ENCODE peak calls at places on chromosome 22, in four cellular contexts. P, J, Z and R are unnamed samples.

GRCh38 chr22:41847300-41847699 is 14.4 kb downstream of the SREBF2 start:
- DNase-seq in P (no peak), J (no peak), Z (no peak), R (no peak)

GRCh38 chr22:50516068-50516467 is 8.0 kb downstream of the NCAPH2 start:
- DNase-seq in P (no peak), J (no peak), Z (no peak), R (no peak)

GRCh38 chr22:32808038-32808445 is 6.5 kb downstream of the TIMP3 start:
- DNase-seq in P (no peak), J (no peak), Z (no peak), R (no peak)

GRCh38 chr22:27987557-27987956 is 68.5 kb upstream of the PITPNB start:
- DNase-seq in P (no peak), J (no peak), Z (no peak), R (no peak)

GRCh38 chr22:50705219-50705691 is 32.6 kb downstream of the SHANK3 start:
- DNase-seq in P (no peak), J (no peak), Z (peak; percentile 44), R (no peak)

GRCh38 chr22:42432020-42432596 is at the start of gene NFAM1:
- DNase-seq in P (no peak), J (peak; percentile 46), Z (no peak), R (peak; percentile 45)

GRCh38 chr22:43867839-43868652 is 5.7 kb upstream of the SULT4A1 start:
- DNase-seq in P (no peak), J (peak; percentile 38), Z (peak; percentile 71), R (no peak)

GRCh38 chr22:11360632-11361031 is 4167.4 kb upstream of the OR11H1 start:
- DNase-seq in P (no peak), J (no peak), Z (no peak), R (no peak)

GRCh38 chr22:47422736-47423135 is 660.3 kb downstream of the TBC1D22A start:
- DNase-seq in P (no peak), J (no peak), Z (no peak), R (no peak)

GRCh38 chr22:27769012-27769411 is 32.5 kb downstream of the MN1 start:
- DNase-seq in P (no peak), J (no peak), Z (no peak), R (no peak)

GRCh38 chr22:47777426-47777825 is 1015.0 kb downstream of the TBC1D22A start:
- DNase-seq in P (no peak), J (no peak), Z (no peak), R (no peak)

GRCh38 chr22:43921361-43921760 is 2.2 kb upstream of the PNPLA3 start:
- DNase-seq in P (no peak), J (no peak), Z (no peak), R (no peak)

GRCh38 chr22:39723463-39723862 is 152.9 kb downstream of the CACNA1I start:
- DNase-seq in P (no peak), J (no peak), Z (no peak), R (no peak)

DNA sequence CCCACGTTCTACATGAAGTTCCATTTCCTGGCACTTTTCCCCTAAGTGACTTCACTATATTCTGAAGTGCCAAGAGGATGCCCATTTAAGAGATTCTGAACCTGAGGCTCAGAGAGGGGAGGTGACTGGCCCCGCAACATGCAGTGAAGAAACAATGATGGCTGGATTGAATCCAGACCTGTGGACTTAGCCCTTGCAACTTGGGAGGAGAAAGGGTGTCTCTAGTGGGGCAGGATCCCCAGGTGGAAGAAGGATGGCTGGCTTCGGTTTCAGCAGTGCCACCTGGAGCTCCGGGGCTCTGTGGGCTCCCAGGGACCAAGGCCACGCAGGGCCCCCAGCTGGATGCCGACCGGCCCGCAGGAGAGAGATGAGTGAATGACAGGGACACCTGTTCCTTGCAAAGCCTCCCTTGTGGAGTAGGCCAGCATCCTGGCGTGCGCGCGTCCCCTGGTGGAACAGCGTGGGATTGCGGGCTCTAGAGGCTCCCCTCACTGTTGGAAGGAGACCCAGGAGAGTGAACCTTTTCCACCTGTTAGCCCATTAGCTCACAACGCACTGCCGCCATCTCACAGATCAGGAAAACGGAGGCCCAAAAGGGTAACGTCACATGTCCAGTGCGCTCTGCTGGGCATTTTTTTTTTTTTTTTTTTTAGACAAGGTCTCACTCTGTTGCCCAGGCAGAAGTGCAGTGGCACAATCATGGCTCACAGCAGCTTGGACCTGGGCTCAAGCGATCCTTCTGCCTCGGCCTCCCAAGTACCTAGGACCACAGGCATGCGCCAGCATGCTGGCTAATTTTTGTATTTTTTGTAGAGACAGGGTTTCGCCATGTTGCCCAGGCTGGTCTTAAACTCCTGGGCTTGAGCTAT is 104.7 kb downstream of the KIAA1671 start:
- DNase-seq in P (peak; percentile 55), J (peak; percentile 30), Z (peak; percentile 64), R (peak; percentile 56)
- TF ChIP-seq CTCF in P (no peak), J (peak; percentile 51), Z (peak; percentile 96), R (peak; percentile 93)

DNA sequence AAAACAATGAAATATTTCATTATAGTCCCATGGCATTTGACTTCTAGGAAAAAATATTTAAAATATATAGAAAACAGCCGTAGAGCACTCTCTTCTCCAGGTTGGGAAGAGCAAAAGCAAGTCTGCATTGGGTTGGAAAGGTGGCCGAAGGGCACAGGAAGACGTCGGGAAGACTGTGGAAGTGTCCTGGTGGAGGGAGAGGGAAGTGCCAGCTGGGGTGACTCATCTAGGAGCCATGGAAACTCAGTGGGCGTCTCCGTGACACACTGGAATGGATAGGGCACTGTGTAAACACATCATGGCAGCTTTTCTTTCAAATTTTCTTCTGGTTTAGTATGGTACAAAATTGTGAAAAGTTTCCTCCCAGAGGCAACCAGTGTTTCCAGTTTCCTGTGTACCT is 12.7 kb downstream of the GTPBP1 start:
- DNase-seq in P (peak; percentile 65), J (peak; percentile 60), Z (no peak), R (no peak)
- TF ChIP-seq CTCF in P (peak; percentile 33), J (peak; percentile 60), Z (peak; percentile 68), R (no peak)

DNA sequence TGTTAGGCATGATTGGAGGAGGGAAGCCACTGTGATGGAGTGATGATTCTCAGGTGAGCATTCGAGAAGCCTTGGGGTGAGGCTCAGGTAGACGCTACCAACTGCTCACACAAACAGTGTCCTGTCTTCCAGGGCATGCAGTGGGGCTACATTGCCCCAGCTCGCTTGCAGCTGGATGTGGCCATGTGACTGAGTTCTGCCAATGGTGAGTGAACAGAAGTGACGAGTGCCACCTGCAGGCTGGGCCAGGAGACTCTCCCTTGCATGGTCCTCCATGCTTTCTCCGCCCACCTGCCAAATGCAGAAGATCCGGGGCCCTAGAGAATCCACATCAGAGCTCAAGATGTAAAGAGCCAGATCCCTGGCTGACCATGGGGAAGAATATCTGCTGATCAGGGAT is 195.9 kb downstream of the BCR start:
- DNase-seq in P (no peak), J (no peak), Z (no peak), R (no peak)
- TF ChIP-seq CTCF in P (no peak), J (no peak), Z (peak; percentile 78), R (peak; percentile 35)

GRCh38 chr22:29311468-29312217 is 3.9 kb downstream of the RASL10A start:
- DNase-seq in P (no peak), J (no peak), Z (no peak), R (no peak)

GRCh38 chr22:29314074-29314473 is 1.4 kb downstream of the RASL10A start:
- DNase-seq in P (no peak), J (no peak), Z (no peak), R (no peak)

GRCh38 chr22:29310863-29311339 is 4.5 kb downstream of the GAS2L1 start:
- DNase-seq in P (peak; percentile 96), J (peak; percentile 95), Z (no peak), R (no peak)

GRCh38 chr22:29313126-29314071 is 2.1 kb downstream of the RASL10A start:
- DNase-seq in P (no peak), J (no peak), Z (peak; percentile 81), R (no peak)

GRCh38 chr22:29312218-29313125 is 3.0 kb downstream of the RASL10A start:
- DNase-seq in P (no peak), J (no peak), Z (no peak), R (no peak)
- TF ChIP-seq CTCF in P (no peak), J (no peak), Z (no peak), R (no peak)

GRCh38 chr22:37259540-37260029 is 15.5 kb upstream of the RAC2 start:
- DNase-seq in P (no peak), J (no peak), Z (no peak), R (no peak)
- TF ChIP-seq CTCF in P (no peak), J (no peak), Z (peak; percentile 46), R (peak; percentile 32)

GRCh38 chr22:22031183-22031560 is 48.6 kb upstream of the TOP3B start:
- DNase-seq in P (no peak), J (no peak), Z (no peak), R (no peak)

GRCh38 chr22:22031571-22031970 is 49.0 kb upstream of the TOP3B start:
- DNase-seq in P (no peak), J (no peak), Z (no peak), R (no peak)

GRCh38 chr22:22032099-22032905 is 49.7 kb upstream of the TOP3B start:
- DNase-seq in P (no peak), J (no peak), Z (no peak), R (no peak)

GRCh38 chr22:22032906-22033802 is 50.6 kb upstream of the TOP3B start:
- DNase-seq in P (no peak), J (no peak), Z (no peak), R (no peak)

GRCh38 chr22:22030493-22031182 is 48.1 kb upstream of the TOP3B start:
- DNase-seq in P (no peak), J (no peak), Z (no peak), R (no peak)
- TF ChIP-seq CTCF in P (no peak), J (no peak), Z (peak; percentile 70), R (peak; percentile 4)

GRCh38 chr22:19644314-19645223 is 69.7 kb upstream of the SEPTIN5 start:
- DNase-seq in P (no peak), J (no peak), Z (no peak), R (no peak)

GRCh38 chr22:19645391-19645790 is 68.9 kb upstream of the SEPTIN5 start:
- DNase-seq in P (no peak), J (no peak), Z (no peak), R (no peak)

GRCh38 chr22:19645905-19646304 is 68.4 kb upstream of the SEPTIN5 start:
- DNase-seq in P (no peak), J (no peak), Z (no peak), R (no peak)

GRCh38 chr22:19648419-19648929 is 65.8 kb upstream of the SEPTIN5 start:
- DNase-seq in P (no peak), J (no peak), Z (no peak), R (no peak)

DNA sequence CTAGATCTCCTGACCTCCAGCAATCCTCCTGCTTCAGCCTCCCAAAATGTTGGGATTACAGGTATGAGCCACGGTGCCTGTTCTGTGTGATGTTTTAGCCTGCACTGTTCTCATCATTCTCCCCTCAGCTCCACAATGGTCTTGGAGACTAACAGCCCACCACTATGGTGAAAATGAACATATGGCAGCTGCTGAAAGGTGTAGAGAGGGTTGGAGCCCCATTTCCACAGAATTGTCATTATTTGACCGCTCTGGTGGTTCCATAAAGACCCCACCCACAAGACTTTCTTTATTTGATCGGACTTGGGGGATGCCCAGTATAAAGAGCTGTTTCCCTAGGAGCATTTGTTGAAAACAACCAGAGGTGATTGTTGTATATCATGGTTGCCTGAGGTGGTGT is 67.9 kb upstream of the SEPTIN5 start:
- DNase-seq in P (no peak), J (no peak), Z (no peak), R (no peak)
- TF ChIP-seq CTCF in P (no peak), J (no peak), Z (no peak), R (no peak)